ENCODE peak calls at places on chromosomes 13 and 19, in six cellular contexts. One of them, this sample, is unnamed.

GRCh38 chr19:41321600-41322270 is 11.8 kb downstream of the CCDC97 start:
- DNase-seq in thoracic aorta: no peak
- DNase-seq in HS-5: no peak
- DNase-seq in CD8-positive, alpha-beta memory T cell: no peak
- DNase-seq in fibroblast of mammary gland: peak
- DNase-seq in T-helper 9 cell: no peak
- DNase-seq in this sample: no peak

GRCh38 chr13:48535791-48536190 is 2.9 kb upstream of the RCBTB2 start:
- DNase-seq in thoracic aorta: no peak
- DNase-seq in HS-5: no peak
- DNase-seq in CD8-positive, alpha-beta memory T cell: no peak
- DNase-seq in fibroblast of mammary gland: no peak
- DNase-seq in T-helper 9 cell: no peak
- DNase-seq in this sample: no peak

GRCh38 chr19:18785179-18786124 is 5.7 kb downstream of the COMP start:
- DNase-seq in thoracic aorta: no peak
- DNase-seq in HS-5: no peak
- DNase-seq in CD8-positive, alpha-beta memory T cell: peak
- DNase-seq in fibroblast of mammary gland: peak
- DNase-seq in T-helper 9 cell: peak
- DNase-seq in this sample: peak

GRCh38 chr13:85666356-85666755 is 132.9 kb downstream of the SLITRK6 start:
- DNase-seq in thoracic aorta: no peak
- DNase-seq in HS-5: no peak
- DNase-seq in CD8-positive, alpha-beta memory T cell: no peak
- DNase-seq in fibroblast of mammary gland: no peak
- DNase-seq in T-helper 9 cell: no peak
- DNase-seq in this sample: no peak

GRCh38 chr13:28483313-28483931 is 11.5 kb downstream of the FLT1 start:
- DNase-seq in thoracic aorta: no peak
- DNase-seq in HS-5: no peak
- DNase-seq in CD8-positive, alpha-beta memory T cell: no peak
- DNase-seq in fibroblast of mammary gland: no peak
- DNase-seq in T-helper 9 cell: no peak
- DNase-seq in this sample: no peak

GRCh38 chr13:43961909-43962308 is 82.2 kb downstream of the LACC1 start:
- DNase-seq in thoracic aorta: no peak
- DNase-seq in HS-5: no peak
- DNase-seq in CD8-positive, alpha-beta memory T cell: no peak
- DNase-seq in fibroblast of mammary gland: no peak
- DNase-seq in T-helper 9 cell: no peak
- DNase-seq in this sample: no peak

GRCh38 chr19:40139533-40140287 is 49.0 kb upstream of the ZNF780A start:
- DNase-seq in thoracic aorta: no peak
- DNase-seq in HS-5: peak
- DNase-seq in CD8-positive, alpha-beta memory T cell: peak
- DNase-seq in fibroblast of mammary gland: peak
- DNase-seq in T-helper 9 cell: no peak
- DNase-seq in this sample: no peak

GRCh38 chr19:1767464-1767933 is 14.2 kb downstream of the ONECUT3 start:
- DNase-seq in thoracic aorta: no peak
- DNase-seq in HS-5: no peak
- DNase-seq in CD8-positive, alpha-beta memory T cell: peak
- DNase-seq in fibroblast of mammary gland: peak
- DNase-seq in T-helper 9 cell: peak
- DNase-seq in this sample: peak

GRCh38 chr13:37681295-37682032 is 82.9 kb upstream of the POSTN start:
- DNase-seq in thoracic aorta: no peak
- DNase-seq in HS-5: no peak
- DNase-seq in CD8-positive, alpha-beta memory T cell: no peak
- DNase-seq in fibroblast of mammary gland: peak
- DNase-seq in T-helper 9 cell: no peak
- DNase-seq in this sample: no peak

GRCh38 chr13:65808061-65808460 is 1422.1 kb downstream of the PCDH9 start:
- DNase-seq in thoracic aorta: no peak
- DNase-seq in HS-5: peak
- DNase-seq in CD8-positive, alpha-beta memory T cell: no peak
- DNase-seq in fibroblast of mammary gland: peak
- DNase-seq in T-helper 9 cell: no peak
- DNase-seq in this sample: no peak

GRCh38 chr13:75550159-75550567 is 572 bp downstream of the UCHL3 start:
- DNase-seq in thoracic aorta: peak
- DNase-seq in HS-5: peak
- DNase-seq in CD8-positive, alpha-beta memory T cell: peak
- DNase-seq in fibroblast of mammary gland: peak
- DNase-seq in T-helper 9 cell: no peak
- DNase-seq in this sample: no peak

GRCh38 chr19:934865-935422 is 9.1 kb downstream of the ARID3A start:
- DNase-seq in thoracic aorta: no peak
- DNase-seq in HS-5: no peak
- DNase-seq in CD8-positive, alpha-beta memory T cell: no peak
- DNase-seq in fibroblast of mammary gland: peak
- DNase-seq in T-helper 9 cell: no peak
- DNase-seq in this sample: no peak

GRCh38 chr19:661427-662196 is 1.4 kb downstream of the RNF126 start:
- DNase-seq in thoracic aorta: no peak
- DNase-seq in HS-5: no peak
- DNase-seq in CD8-positive, alpha-beta memory T cell: peak
- DNase-seq in fibroblast of mammary gland: no peak
- DNase-seq in T-helper 9 cell: peak
- DNase-seq in this sample: peak

GRCh38 chr19:17069249-17069648 is 6.0 kb downstream of the HAUS8 start:
- DNase-seq in thoracic aorta: no peak
- DNase-seq in HS-5: no peak
- DNase-seq in CD8-positive, alpha-beta memory T cell: no peak
- DNase-seq in fibroblast of mammary gland: no peak
- DNase-seq in T-helper 9 cell: no peak
- DNase-seq in this sample: no peak

This sample was measured in GM18507.